ENCODE peak calls at places on chromosomes 7 and 10, in five cellular contexts. G is neural crest cell; J is stimulated activated naive CD8-positive, alpha-beta T cell treated with anti-CD3 and anti-CD28 coated beads, Interleukin-15, amount 100 ng/mL, for 72 hours; C is EH; F is occipital lobe. B is an unnamed sample.

GRCh38 chr7:44263342-44264082 is 61.9 kb downstream of the CAMK2B start:
- DNase-seq in F (no peak), J (no peak), C (no peak), G (no peak), B (no peak)

GRCh38 chr7:69962077-69962855 is 364.0 kb downstream of the AUTS2 start:
- DNase-seq in C (no peak), F (no peak), J (no peak), G (no peak), B (no peak)

GRCh38 chr10:119305860-119306513 is 98.6 kb downstream of the GRK5 start:
- DNase-seq in G (no peak), F (peak; percentile 13), J (peak; percentile 87), C (peak; percentile 98), B (no peak)

GRCh38 chr10:33314788-33315561 is 19.5 kb downstream of the NRP1 start:
- DNase-seq in G (no peak), C (no peak), F (no peak), J (no peak), B (no peak)

GRCh38 chr10:119498889-119499864 is 43.3 kb downstream of the RGS10 start:
- DNase-seq in J (no peak), F (no peak), G (no peak), C (no peak), B (no peak)

GRCh38 chr10:109679478-109679877 is 243.8 kb downstream of the XPNPEP1 start:
- DNase-seq in G (no peak), C (no peak), F (no peak), J (no peak), B (no peak)

GRCh38 chr7:106101726-106102125 is 10.4 kb downstream of the SYPL1 start:
- DNase-seq in G (no peak), C (peak; percentile 37), F (no peak), J (no peak), B (no peak)

GRCh38 chr7:82740246-82740848 is 296.8 kb upstream of the CACNA2D1 start:
- DNase-seq in C (peak; percentile 64), J (no peak), G (peak; percentile 55), F (no peak), B (no peak)

GRCh38 chr7:88401009-88401623 is 94.4 kb upstream of the STEAP4 start:
- DNase-seq in G (no peak), F (no peak), J (no peak), C (peak; percentile 1), B (no peak)

GRCh38 chr10:17031656-17032630 is 97.7 kb downstream of the CUBN start:
- DNase-seq in C (no peak), F (no peak), G (no peak), J (no peak), B (no peak)

GRCh38 chr10:59830601-59831259 is 75.6 kb downstream of the CCDC6 start:
- DNase-seq in C (peak; percentile 59), G (peak; percentile 55), F (no peak), J (no peak), B (no peak)

GRCh38 chr7:76303829-76304505 is 1.5 kb downstream of the HSPB1 start:
- DNase-seq in G (no peak), J (no peak), F (no peak), C (peak; percentile 67), B (no peak)

GRCh38 chr7:2005746-2006145 is 227.0 kb downstream of the MAD1L1 start:
- DNase-seq in J (no peak), G (no peak), C (no peak), F (no peak), B (no peak)

GRCh38 chr7:7231005-7231404 is 48.7 kb downstream of the C1GALT1 start:
- DNase-seq in C (no peak), G (no peak), F (no peak), J (no peak), B (no peak)